ENCODE peak calls at places on chromosome 4, in four cellular contexts. H is T1000, G is nucleus accumbens, C is NCI-H1092 treated with DMSO at 0.1 percent for 48 hours. O is an unnamed sample.
A peak's percentile ranks its signal among the peaks of the same experiment; 100 is the strongest.

GRCh38 chr4:165994706-165995105 is 121.7 kb downstream of the TLL1 start:
- DNase-seq in C (no peak), H (no peak), G (no peak), O (no peak)

GRCh38 chr4:110287130-110287529 is 88.7 kb upstream of the ELOVL6 start:
- DNase-seq in G (no peak), C (no peak), H (peak; percentile 18), O (no peak)

GRCh38 chr4:61500883-61501282 is 300.8 kb downstream of the ADGRL3 start:
- DNase-seq in C (no peak), G (no peak), H (no peak), O (no peak)

GRCh38 chr4:26912810-26913209 is 52.2 kb downstream of the STIM2 start:
- DNase-seq in G (no peak), C (no peak), H (no peak), O (no peak)

GRCh38 chr4:155319506-155319905 is 57.3 kb downstream of the MAP9 start:
- DNase-seq in H (no peak), G (no peak), C (no peak), O (no peak)

GRCh38 chr4:55080174-55080865 is 45.1 kb downstream of the KDR start:
- DNase-seq in C (no peak), G (no peak), H (no peak), O (no peak)

GRCh38 chr4:173410106-173410505 is 11.2 kb upstream of the SCRG1 start:
- DNase-seq in G (no peak), H (no peak), C (no peak), O (peak; percentile 79)

GRCh38 chr4:177285953-177286352 is 23.7 kb upstream of the NEIL3 start:
- DNase-seq in G (no peak), H (no peak), C (no peak), O (no peak)

GRCh38 chr4:181855307-181855706 is 387.9 kb upstream of the TENM3 start:
- DNase-seq in H (no peak), C (no peak), G (no peak), O (peak; percentile 38)

GRCh38 chr4:48831532-48832015 is 686 bp downstream of the OCIAD1 start:
- DNase-seq in C (peak; percentile 48), H (no peak), G (no peak), O (no peak)

GRCh38 chr4:88211473-88212252 is 53.2 kb upstream of the ABCG2 start:
- DNase-seq in H (peak; percentile 42), C (peak; percentile 34), G (no peak), O (peak; percentile 26)